ENCODE peak calls at places on chromosome 14, in four cellular contexts. N is NCI-H460, F is heart right ventricle, W is SW480. O is an unnamed sample.

GRCh38 chr14:37590096-37590809 is 4.8 kb downstream of the FOXA1 start:
- DNase-seq in N (no peak), F (no peak), W (no peak), O (no peak)

GRCh38 chr14:72463291-72463866 is 430.5 kb downstream of the DPF3 start:
- DNase-seq in N (no peak), F (no peak), W (peak), O (peak)

GRCh38 chr14:83923836-83924235 is 1606.1 kb upstream of the FLRT2 start:
- DNase-seq in N (no peak), F (no peak), W (no peak), O (no peak)

GRCh38 chr14:36316131-36316530 is 4.3 kb downstream of the MBIP start:
- DNase-seq in F (no peak), W (no peak), N (no peak), O (no peak)

GRCh38 chr14:56414231-56414630 is 165.4 kb upstream of the TMEM260 start:
- DNase-seq in W (no peak), F (no peak), N (no peak), O (no peak)

GRCh38 chr14:36268957-36269734 is 51.3 kb downstream of the MBIP start:
- DNase-seq in F (no peak), W (no peak), N (no peak), O (no peak)

GRCh38 chr14:64645220-64645891 is 58.9 kb upstream of the PLEKHG3 start:
- DNase-seq in F (no peak), N (no peak), W (peak), O (no peak)

GRCh38 chr14:58501214-58501816 is 73.8 kb downstream of the KIAA0586 start:
- DNase-seq in F (no peak), N (peak), W (peak), O (peak)

GRCh38 chr14:64225156-64225757 is 68.9 kb downstream of the ESR2 start:
- DNase-seq in W (no peak), F (no peak), N (no peak), O (no peak)

GRCh38 chr14:68462683-68463082 is 330.2 kb downstream of the ZFP36L1 start:
- DNase-seq in F (no peak), N (no peak), W (no peak), O (no peak)

GRCh38 chr14:101337053-101337452 is 224.2 kb upstream of the DIO3 start:
- DNase-seq in N (no peak), F (no peak), W (no peak), O (no peak)

GRCh38 chr14:64040044-64040443 is 187.2 kb downstream of the SYNE2 start:
- DNase-seq in F (no peak), N (no peak), W (no peak), O (no peak)

GRCh38 chr14:59187802-59188460 is 536 bp upstream of the DAAM1 start:
- DNase-seq in N (no peak), W (peak), F (peak), O (no peak)

GRCh38 chr14:43872222-43872621 is 634.9 kb downstream of the FSCB start:
- DNase-seq in N (no peak), F (no peak), W (no peak), O (no peak)

GRCh38 chr14:36661506-36662257 is at the start of gene PAX9:
- DNase-seq in W (peak), F (no peak), N (peak), O (peak)

GRCh38 chr14:75631453-75631831 is 29.2 kb downstream of the ERG28 start:
- DNase-seq in N (no peak), F (no peak), W (no peak), O (no peak)

GRCh38 chr14:64233791-64234190 is 60.4 kb downstream of the ESR2 start:
- DNase-seq in F (no peak), N (no peak), W (no peak), O (no peak)

GRCh38 chr14:99578541-99579044 is 25.4 kb downstream of the CCDC85C start:
- DNase-seq in N (no peak), W (no peak), F (peak), O (no peak)

GRCh38 chr14:106211489-106211888 is 685.1 kb downstream of the TMEM121 start:
- DNase-seq in W (no peak), F (no peak), N (no peak), O (no peak)

GRCh38 chr14:69574266-69574953 is at the start of gene CCDC177:
- DNase-seq in F (peak), W (peak), N (peak), O (peak)

GRCh38 chr14:28746247-28746646 is 20.3 kb upstream of the FOXG1 start:
- DNase-seq in W (no peak), N (no peak), F (no peak), O (no peak)

GRCh38 chr14:22084393-22085281 is 411.0 kb upstream of the OR4E1 start:
- DNase-seq in N (peak), F (no peak), W (peak), O (peak)

O was measured in Calu3.